ENCODE peak calls at places on chromosomes 12 and 14, in four cellular contexts. One of them, this sample, is unnamed.

GRCh38 chr14:67820428-67820881 is 876 bp downstream of the RAD51B start:
- DNase-seq in prostate gland: no peak
- DNase-seq in SK-N-SH: peak; percentile 18
- DNase-seq in stomach: no peak
- DNase-seq in this sample: peak; percentile 39

GRCh38 chr12:1443421-1444141 is 150.8 kb downstream of the FBXL14 start:
- DNase-seq in prostate gland: no peak
- DNase-seq in SK-N-SH: no peak
- DNase-seq in stomach: no peak
- DNase-seq in this sample: no peak

GRCh38 chr14:105053421-105053820 is 11.8 kb downstream of the GPR132 start:
- DNase-seq in prostate gland: no peak
- DNase-seq in SK-N-SH: no peak
- DNase-seq in stomach: no peak
- DNase-seq in this sample: no peak

GRCh38 chr12:124626841-124627502 is 59.6 kb upstream of the NCOR2 start:
- DNase-seq in prostate gland: no peak
- DNase-seq in SK-N-SH: no peak
- DNase-seq in stomach: peak; percentile 55
- DNase-seq in this sample: no peak

GRCh38 chr14:61215222-61216010 is 65.7 kb downstream of the TMEM30B start:
- DNase-seq in prostate gland: no peak
- DNase-seq in SK-N-SH: no peak
- DNase-seq in stomach: no peak
- DNase-seq in this sample: no peak

GRCh38 chr12:92581579-92581978 is 121.2 kb upstream of the PLEKHG7 start:
- DNase-seq in prostate gland: no peak
- DNase-seq in SK-N-SH: no peak
- DNase-seq in stomach: no peak
- DNase-seq in this sample: no peak

GRCh38 chr12:674272-674781 is 11.1 kb upstream of the NINJ2 start:
- DNase-seq in prostate gland: no peak
- DNase-seq in SK-N-SH: no peak
- DNase-seq in stomach: no peak
- DNase-seq in this sample: no peak

GRCh38 chr14:47935332-47935731 is 259.9 kb upstream of the MDGA2 start:
- DNase-seq in prostate gland: no peak
- DNase-seq in SK-N-SH: no peak
- DNase-seq in stomach: no peak
- DNase-seq in this sample: no peak

GRCh38 chr14:94584591-94585280 is 3.5 kb downstream of the SERPINA5 start:
- DNase-seq in prostate gland: no peak
- DNase-seq in SK-N-SH: no peak
- DNase-seq in stomach: no peak
- DNase-seq in this sample: no peak

GRCh38 chr12:86249276-86249675 is 6.9 kb downstream of the MGAT4C start:
- DNase-seq in prostate gland: no peak
- DNase-seq in SK-N-SH: no peak
- DNase-seq in stomach: no peak
- DNase-seq in this sample: no peak

GRCh38 chr12:52657305-52657902 is 5.4 kb upstream of the KRT2 start:
- DNase-seq in prostate gland: no peak
- DNase-seq in SK-N-SH: no peak
- DNase-seq in stomach: no peak
- DNase-seq in this sample: no peak

GRCh38 chr12:104064842-104065441 is 611 bp downstream of the HCFC2 start:
- DNase-seq in prostate gland: peak; percentile 12
- DNase-seq in SK-N-SH: peak; percentile 34
- DNase-seq in stomach: no peak
- DNase-seq in this sample: no peak

GRCh38 chr12:122395319-122395718 is 27.1 kb downstream of the CLIP1 start:
- DNase-seq in prostate gland: no peak
- DNase-seq in SK-N-SH: peak; percentile 26
- DNase-seq in stomach: no peak
- DNase-seq in this sample: peak; percentile 59

GRCh38 chr12:76706099-76706498 is 57.8 kb upstream of the ZDHHC17 start:
- DNase-seq in prostate gland: no peak
- DNase-seq in SK-N-SH: no peak
- DNase-seq in stomach: no peak
- DNase-seq in this sample: no peak

GRCh38 chr14:52876311-52876710 is 74.5 kb downstream of the FERMT2 start:
- DNase-seq in prostate gland: no peak
- DNase-seq in SK-N-SH: no peak
- DNase-seq in stomach: no peak
- DNase-seq in this sample: no peak

GRCh38 chr14:89294872-89295271 is 122.2 kb downstream of the FOXN3 start:
- DNase-seq in prostate gland: no peak
- DNase-seq in SK-N-SH: no peak
- DNase-seq in stomach: no peak
- DNase-seq in this sample: no peak

GRCh38 chr14:99315197-99315596 is 43.2 kb upstream of the BCL11B start:
- DNase-seq in prostate gland: no peak
- DNase-seq in SK-N-SH: no peak
- DNase-seq in stomach: no peak
- DNase-seq in this sample: no peak

GRCh38 chr12:83143937-83144336 is 457.2 kb downstream of the TMTC2 start:
- DNase-seq in prostate gland: no peak
- DNase-seq in SK-N-SH: no peak
- DNase-seq in stomach: no peak
- DNase-seq in this sample: no peak

GRCh38 chr14:71322660-71323250 is 415.5 kb downstream of the PCNX1 start:
- DNase-seq in prostate gland: no peak
- DNase-seq in SK-N-SH: peak; percentile 24
- DNase-seq in stomach: no peak
- DNase-seq in this sample: peak; percentile 35

GRCh38 chr14:50011242-50011641 is 105.1 kb downstream of the VCPKMT start:
- DNase-seq in prostate gland: no peak
- DNase-seq in SK-N-SH: no peak
- DNase-seq in stomach: no peak
- DNase-seq in this sample: no peak

GRCh38 chr12:123597100-123597499 is 4.8 kb upstream of the DDX55 start:
- DNase-seq in prostate gland: no peak
- DNase-seq in SK-N-SH: no peak
- DNase-seq in stomach: no peak
- DNase-seq in this sample: no peak

GRCh38 chr12:13864081-13864673 is 117.2 kb downstream of the GRIN2B start:
- DNase-seq in prostate gland: peak; percentile 28
- DNase-seq in SK-N-SH: peak; percentile 46
- DNase-seq in stomach: peak; percentile 82
- DNase-seq in this sample: peak; percentile 55

GRCh38 chr14:51228890-51229289 is 11.2 kb upstream of the TMX1 start:
- DNase-seq in prostate gland: no peak
- DNase-seq in SK-N-SH: peak; percentile 61
- DNase-seq in stomach: no peak
- DNase-seq in this sample: no peak
- H3K27ac ChIP-seq in prostate gland: no peak overlapping the region
- H3K27ac ChIP-seq in SK-N-SH: peak overlapping the region; percentile 94
- H3K27ac ChIP-seq in stomach: no peak overlapping the region
- H3K27ac ChIP-seq in this sample: no peak overlapping the region

GRCh38 chr12:55830601-55831406 is 1.4 kb upstream of the DNAJC14 start:
- DNase-seq in prostate gland: peak; percentile 69
- DNase-seq in SK-N-SH: peak; percentile 88
- DNase-seq in stomach: peak; percentile 67
- DNase-seq in this sample: no peak
- TF ChIP-seq POLR2AphosphoS5 in prostate gland: no peak
- TF ChIP-seq POLR2AphosphoS5 in SK-N-SH: peak; percentile 49
- TF ChIP-seq POLR2AphosphoS5 in stomach: peak; percentile 46
- TF ChIP-seq POLR2AphosphoS5 in this sample: no peak

GRCh38 chr14:69694730-69695663 is 71.9 kb upstream of the SRSF5 start:
- DNase-seq in prostate gland: no peak
- DNase-seq in SK-N-SH: no peak
- DNase-seq in stomach: no peak
- DNase-seq in this sample: no peak
- H3K27ac ChIP-seq in prostate gland: peak overlapping the region; percentile 13
- H3K27ac ChIP-seq in SK-N-SH: peak overlapping the region; percentile 97
- H3K27ac ChIP-seq in stomach: peak overlapping the region; percentile 95
- H3K27ac ChIP-seq in this sample: no peak overlapping the region

GRCh38 chr14:93137864-93138263 is 22.1 kb upstream of the ITPK1 start:
- DNase-seq in prostate gland: peak; percentile 46
- DNase-seq in SK-N-SH: peak; percentile 46
- DNase-seq in stomach: peak; percentile 91
- DNase-seq in this sample: no peak

GRCh38 chr14:93132472-93133065 is 16.8 kb upstream of the ITPK1 start:
- DNase-seq in prostate gland: no peak
- DNase-seq in SK-N-SH: peak; percentile 63
- DNase-seq in stomach: peak; percentile 63
- DNase-seq in this sample: no peak

GRCh38 chr14:93135399-93135798 is 19.7 kb upstream of the ITPK1 start:
- DNase-seq in prostate gland: no peak
- DNase-seq in SK-N-SH: no peak
- DNase-seq in stomach: peak; percentile 76
- DNase-seq in this sample: no peak

GRCh38 chr14:93136009-93136408 is 20.3 kb upstream of the ITPK1 start:
- DNase-seq in prostate gland: no peak
- DNase-seq in SK-N-SH: no peak
- DNase-seq in stomach: no peak
- DNase-seq in this sample: no peak

GRCh38 chr14:93133476-93133875 is 17.8 kb upstream of the ITPK1 start:
- DNase-seq in prostate gland: no peak
- DNase-seq in SK-N-SH: no peak
- DNase-seq in stomach: no peak
- DNase-seq in this sample: no peak
- TF ChIP-seq POLR2AphosphoS5 in prostate gland: no peak
- TF ChIP-seq POLR2AphosphoS5 in SK-N-SH: no peak
- TF ChIP-seq POLR2AphosphoS5 in stomach: peak; percentile 38
- TF ChIP-seq POLR2AphosphoS5 in this sample: no peak

GRCh38 chr14:91884664-91885063 is 17.3 kb upstream of the TC2N start:
- DNase-seq in prostate gland: no peak
- DNase-seq in SK-N-SH: no peak
- DNase-seq in stomach: no peak
- DNase-seq in this sample: no peak
- H3K27ac ChIP-seq in prostate gland: no peak overlapping the region
- H3K27ac ChIP-seq in SK-N-SH: no peak overlapping the region
- H3K27ac ChIP-seq in stomach: peak overlapping the region; percentile 56
- H3K27ac ChIP-seq in this sample: no peak overlapping the region

DNA sequence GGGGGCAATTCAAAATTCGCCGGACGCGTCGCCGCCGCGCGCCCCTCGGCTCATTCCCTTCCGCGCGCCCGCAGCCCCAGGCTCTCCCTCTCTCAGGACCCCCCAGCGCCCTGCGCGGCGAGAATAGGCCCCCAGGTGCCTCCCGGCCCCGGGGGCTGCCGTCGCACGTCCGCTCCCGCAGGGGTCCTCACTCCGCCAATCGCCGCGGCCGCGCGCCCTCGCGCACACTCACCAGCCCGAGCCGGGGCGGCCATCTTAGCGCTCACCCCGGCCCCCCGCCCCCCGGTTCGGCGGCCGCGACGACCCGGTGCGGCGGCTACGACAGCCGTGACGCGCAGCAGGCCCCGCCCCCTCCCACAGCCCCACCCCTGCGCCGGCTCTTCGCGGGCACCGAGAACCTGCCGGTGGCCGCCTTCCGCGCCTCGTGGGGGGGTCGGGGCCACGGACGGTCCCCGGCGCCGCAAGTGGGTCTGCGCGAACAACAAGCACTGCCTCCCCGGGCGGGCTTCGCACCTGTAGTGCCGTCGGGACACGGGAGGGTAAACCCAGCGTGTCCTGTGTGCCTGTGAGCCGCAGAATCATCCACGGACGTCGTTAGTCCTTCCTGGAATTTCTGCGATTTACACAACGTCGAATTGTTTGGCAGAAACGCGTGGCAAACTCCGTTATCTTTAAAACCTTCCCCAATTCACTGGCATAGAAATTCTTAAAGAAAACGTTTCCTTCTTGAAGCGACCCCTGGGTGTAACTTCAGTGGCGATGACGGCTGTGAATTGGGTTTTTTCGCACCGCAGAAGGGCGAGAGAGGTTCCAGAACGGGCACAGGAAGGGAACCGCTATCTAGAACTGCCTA is 2.5 kb downstream of the USP44 start:
- DNase-seq in prostate gland: peak; percentile 43
- DNase-seq in SK-N-SH: peak; percentile 98
- DNase-seq in stomach: peak; percentile 48
- DNase-seq in this sample: no peak
- TF ChIP-seq POLR2AphosphoS5 in prostate gland: no peak
- TF ChIP-seq POLR2AphosphoS5 in SK-N-SH: no peak
- TF ChIP-seq POLR2AphosphoS5 in stomach: no peak
- TF ChIP-seq POLR2AphosphoS5 in this sample: no peak

GRCh38 chr14:32054536-32054935 is 22.6 kb upstream of the ARHGAP5 start:
- DNase-seq in prostate gland: no peak
- DNase-seq in SK-N-SH: no peak
- DNase-seq in stomach: no peak
- DNase-seq in this sample: no peak

GRCh38 chr14:32055175-32055574 is 21.9 kb upstream of the ARHGAP5 start:
- DNase-seq in prostate gland: no peak
- DNase-seq in SK-N-SH: no peak
- DNase-seq in stomach: no peak
- DNase-seq in this sample: no peak

DNA sequence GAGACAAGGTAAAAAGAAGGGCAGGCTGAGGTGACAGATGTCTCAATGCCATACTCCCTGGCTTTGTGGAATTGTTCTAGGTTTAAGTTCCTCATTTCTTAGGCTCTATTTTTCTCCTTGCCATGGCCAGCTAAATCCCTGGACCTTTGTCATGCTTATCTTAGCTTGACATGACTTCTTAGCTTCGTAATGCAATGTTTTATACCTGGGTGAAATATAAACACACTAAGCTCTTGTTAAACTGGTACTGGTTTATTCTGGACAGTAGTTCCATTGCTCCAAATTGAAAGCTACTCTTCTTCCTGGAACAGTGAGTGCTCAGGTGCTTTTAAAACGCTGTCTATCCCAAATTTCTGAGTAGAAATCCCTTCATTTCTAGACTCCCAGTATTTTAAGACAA is 17.4 kb upstream of the ARHGAP5 start:
- DNase-seq in prostate gland: no peak
- DNase-seq in SK-N-SH: no peak
- DNase-seq in stomach: no peak
- DNase-seq in this sample: no peak
- H3K27ac ChIP-seq in prostate gland: peak overlapping the region; percentile 32
- H3K27ac ChIP-seq in SK-N-SH: no peak overlapping the region
- H3K27ac ChIP-seq in stomach: no peak overlapping the region
- H3K27ac ChIP-seq in this sample: no peak overlapping the region

GRCh38 chr14:74500417-74501134 is 7.0 kb downstream of the ISCA2 start:
- DNase-seq in prostate gland: no peak
- DNase-seq in SK-N-SH: no peak
- DNase-seq in stomach: no peak
- DNase-seq in this sample: no peak
- TF ChIP-seq POLR2AphosphoS5 in prostate gland: no peak
- TF ChIP-seq POLR2AphosphoS5 in SK-N-SH: no peak
- TF ChIP-seq POLR2AphosphoS5 in stomach: no peak
- TF ChIP-seq POLR2AphosphoS5 in this sample: no peak

GRCh38 chr12:69106482-69107118 is 132.8 kb upstream of the CPSF6 start:
- DNase-seq in prostate gland: no peak
- DNase-seq in SK-N-SH: no peak
- DNase-seq in stomach: no peak
- DNase-seq in this sample: no peak
- H3K27ac ChIP-seq in prostate gland: no peak overlapping the region
- H3K27ac ChIP-seq in SK-N-SH: no peak overlapping the region
- H3K27ac ChIP-seq in stomach: no peak overlapping the region
- H3K27ac ChIP-seq in this sample: peak overlapping the region; percentile 58